ENCODE peak calls at places on chromosomes 13 and 19, in four cellular contexts. Z is breast epithelium, T is left ventricle myocardium inferior, N is fibroblast of pulmonary artery. A is an unnamed sample.

GRCh38 chr13:43122706-43123268 is 99.4 kb downstream of the DNAJC15 start:
- DNase-seq in T (no peak), N (no peak), Z (no peak), A (no peak)

GRCh38 chr13:86760620-86761019 is 910.6 kb upstream of the SLITRK5 start:
- DNase-seq in T (no peak), N (no peak), Z (no peak), A (no peak)

GRCh38 chr19:50414850-50415660 is 3.7 kb upstream of the SPIB start:
- DNase-seq in T (peak), Z (no peak), N (peak), A (no peak)

GRCh38 chr13:100508391-100508790 is 80.2 kb downstream of the GGACT start:
- DNase-seq in Z (no peak), T (no peak), N (no peak), A (no peak)

GRCh38 chr19:1132625-1133383 is 29.0 kb downstream of the GPX4 start:
- DNase-seq in N (no peak), T (no peak), Z (no peak), A (no peak)

GRCh38 chr19:30036154-30037129 is 94.4 kb downstream of the URI1 start:
- DNase-seq in Z (no peak), N (peak), T (no peak), A (no peak)

GRCh38 chr13:51675877-51676276 is 91.6 kb downstream of the WDFY2 start:
- DNase-seq in T (no peak), N (no peak), Z (no peak), A (no peak)

GRCh38 chr19:50580970-50581636 is 12.9 kb upstream of the LRRC4B start:
- DNase-seq in N (no peak), T (no peak), Z (no peak), A (no peak)

GRCh38 chr13:37942929-37943328 is 73.4 kb upstream of the TRPC4 start:
- DNase-seq in T (no peak), Z (no peak), N (no peak), A (no peak)

GRCh38 chr19:32404939-32405430 is 585 bp upstream of the DPY19L3 start:
- DNase-seq in T (peak), N (peak), Z (peak), A (no peak)

GRCh38 chr19:38202504-38202903 is 21.5 kb downstream of the DPF1 start:
- DNase-seq in N (no peak), Z (no peak), T (no peak), A (no peak)

GRCh38 chr13:24842533-24843278 is 78.7 kb downstream of the RNF17 start:
- DNase-seq in T (no peak), N (no peak), Z (no peak), A (no peak)

GRCh38 chr19:44303976-44304568 is 753 bp downstream of the ZNF235 start:
- DNase-seq in T (no peak), N (no peak), Z (no peak), A (no peak)

GRCh38 chr13:46367622-46368327 is 19.3 kb downstream of the RUBCNL start:
- DNase-seq in T (no peak), N (peak), Z (no peak), A (no peak)

GRCh38 chr13:95643009-95643408 is 1.5 kb downstream of the DZIP1 start:
- DNase-seq in Z (no peak), T (no peak), N (no peak), A (no peak)

GRCh38 chr13:87331178-87331577 is 340.0 kb upstream of the SLITRK5 start:
- DNase-seq in Z (no peak), N (peak), T (no peak), A (no peak)

GRCh38 chr13:27970382-27971235 is 1.5 kb upstream of the CDX2 start:
- DNase-seq in N (no peak), T (no peak), Z (no peak), A (no peak)

GRCh38 chr19:56112313-56112709 is 8.8 kb downstream of the ZNF787 start:
- DNase-seq in N (no peak), Z (no peak), T (no peak), A (no peak)

GRCh38 chr19:1411255-1412191 is 4.1 kb downstream of the DAZAP1 start:
- DNase-seq in Z (no peak), N (peak), T (peak), A (peak)

GRCh38 chr13:23799945-23800344 is 89.3 kb downstream of the MIPEP start:
- DNase-seq in T (no peak), Z (no peak), N (no peak), A (no peak)

GRCh38 chr19:16417660-16418596 is 53.8 kb downstream of the EPS15L1 start:
- DNase-seq in T (peak), N (peak), Z (peak), A (no peak)

GRCh38 chr13:65613004-65613403 is 1617.1 kb downstream of the PCDH9 start:
- DNase-seq in T (no peak), Z (no peak), N (no peak), A (no peak)
- TF ChIP-seq CTCF in T (no peak), Z (no peak), N (peak), A (peak)

DNA sequence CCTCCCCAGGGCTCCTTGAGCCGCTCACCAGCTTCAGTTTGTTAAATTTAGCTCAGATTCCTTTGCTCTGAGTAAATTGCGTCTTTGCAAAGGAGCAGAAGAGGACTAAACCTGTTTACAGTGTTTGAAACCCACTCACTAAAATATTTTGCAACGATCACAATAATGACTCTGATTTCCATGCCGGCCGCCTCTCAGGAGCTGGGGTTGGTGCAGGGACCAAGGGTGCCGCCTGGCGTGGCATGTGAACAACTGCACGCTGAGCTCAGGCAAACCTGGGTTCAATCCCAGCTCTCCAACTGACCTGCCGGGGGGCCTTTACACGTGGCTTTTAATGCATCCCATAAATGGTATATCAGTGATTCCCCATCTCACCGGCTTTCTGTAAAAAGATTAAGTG is 68.7 kb upstream of the CACNA1A start:
- DNase-seq in N (no peak), T (no peak), Z (no peak), A (no peak)
- TF ChIP-seq CTCF in N (peak), T (peak), Z (no peak), A (peak)

GRCh38 chr19:6402058-6402457 is 9.1 kb upstream of the GTF2F1 start:
- DNase-seq in T (no peak), N (no peak), Z (no peak), A (no peak)

GRCh38 chr19:6402834-6403608 is 10.1 kb upstream of the GTF2F1 start:
- DNase-seq in Z (no peak), T (no peak), N (peak), A (no peak)
- TF ChIP-seq CTCF in Z (no peak), T (no peak), N (no peak), A (no peak)

GRCh38 chr13:33181264-33181663 is 104.3 kb downstream of the STARD13 start:
- DNase-seq in T (no peak), Z (no peak), N (no peak), A (peak)
- TF ChIP-seq CTCF in T (no peak), Z (no peak), N (no peak), A (no peak)

A was measured in LNCaP clone FGC.